ENCODE peak calls at places on chromosomes 5 and 9, in four cellular contexts. One of them, this sample, is unnamed. For H3K9me3, the result is how much of the 10 kb centered on the place peaks cover.

GRCh38 chr9:118129541-118129940 is 425.3 kb downstream of the TLR4 start:
- DNase-seq in CD8-positive, alpha-beta T cell: no peak
- DNase-seq in Caco-2: no peak
- DNase-seq in SJSA1: no peak
- DNase-seq in this sample: no peak

GRCh38 chr5:91797581-91797980 is 414.5 kb upstream of the ARRDC3 start:
- DNase-seq in SJSA1: no peak
- DNase-seq in Caco-2: no peak
- DNase-seq in CD8-positive, alpha-beta T cell: no peak
- DNase-seq in this sample: no peak

GRCh38 chr5:150289551-150290390 is at the start of gene CAMK2A:
- DNase-seq in CD8-positive, alpha-beta T cell: no peak
- DNase-seq in Caco-2: peak
- DNase-seq in SJSA1: no peak
- DNase-seq in this sample: peak

GRCh38 chr5:82620957-82621600 is 342.9 kb upstream of the RPS23 start:
- DNase-seq in CD8-positive, alpha-beta T cell: no peak
- DNase-seq in Caco-2: no peak
- DNase-seq in SJSA1: peak
- DNase-seq in this sample: no peak

GRCh38 chr9:73643379-73644013 is 491.8 kb downstream of the ANXA1 start:
- DNase-seq in SJSA1: no peak
- DNase-seq in CD8-positive, alpha-beta T cell: no peak
- DNase-seq in Caco-2: no peak
- DNase-seq in this sample: no peak

GRCh38 chr5:56429110-56429561 is 196.0 kb upstream of the ANKRD55 start:
- DNase-seq in Caco-2: no peak
- DNase-seq in CD8-positive, alpha-beta T cell: no peak
- DNase-seq in SJSA1: no peak
- DNase-seq in this sample: no peak

GRCh38 chr5:177510567-177511053 is 984 bp upstream of the DOK3 start:
- DNase-seq in Caco-2: no peak
- DNase-seq in CD8-positive, alpha-beta T cell: no peak
- DNase-seq in SJSA1: no peak
- DNase-seq in this sample: no peak

GRCh38 chr5:80745490-80745889 is 90.7 kb upstream of the DHFR start:
- DNase-seq in SJSA1: no peak
- DNase-seq in CD8-positive, alpha-beta T cell: no peak
- DNase-seq in Caco-2: no peak
- DNase-seq in this sample: no peak

GRCh38 chr5:78475370-78475769 is 115.0 kb downstream of the SCAMP1 start:
- DNase-seq in Caco-2: no peak
- DNase-seq in CD8-positive, alpha-beta T cell: no peak
- DNase-seq in SJSA1: no peak
- DNase-seq in this sample: no peak

GRCh38 chr9:71273613-71274012 is 152.2 kb upstream of the TRPM3 start:
- DNase-seq in CD8-positive, alpha-beta T cell: no peak
- DNase-seq in SJSA1: no peak
- DNase-seq in Caco-2: no peak
- DNase-seq in this sample: no peak

GRCh38 chr5:1763548-1763911 is 36.1 kb downstream of the MRPL36 start:
- DNase-seq in SJSA1: peak
- DNase-seq in Caco-2: peak
- DNase-seq in CD8-positive, alpha-beta T cell: peak
- DNase-seq in this sample: peak

GRCh38 chr5:139147743-139148079 is 50.5 kb downstream of the SIL1 start:
- DNase-seq in Caco-2: no peak
- DNase-seq in SJSA1: no peak
- DNase-seq in CD8-positive, alpha-beta T cell: no peak
- DNase-seq in this sample: no peak

GRCh38 chr5:56838409-56839039 is 23.2 kb downstream of the MAP3K1 start:
- DNase-seq in CD8-positive, alpha-beta T cell: no peak
- DNase-seq in Caco-2: peak
- DNase-seq in SJSA1: peak
- DNase-seq in this sample: peak

GRCh38 chr9:120909904-120910303 is 16.7 kb downstream of the TRAF1 start:
- DNase-seq in CD8-positive, alpha-beta T cell: peak
- DNase-seq in SJSA1: no peak
- DNase-seq in Caco-2: no peak
- DNase-seq in this sample: no peak

GRCh38 chr5:95406426-95407093 is 15.4 kb downstream of the FAM81B start:
- DNase-seq in SJSA1: no peak
- DNase-seq in Caco-2: no peak
- DNase-seq in CD8-positive, alpha-beta T cell: no peak
- DNase-seq in this sample: no peak

GRCh38 chr5:112125910-112126309 is 293.2 kb downstream of the EPB41L4A start:
- DNase-seq in CD8-positive, alpha-beta T cell: no peak
- DNase-seq in Caco-2: no peak
- DNase-seq in SJSA1: no peak
- DNase-seq in this sample: no peak

GRCh38 chr5:36270175-36270574 is 28.4 kb upstream of the NADK2 start:
- DNase-seq in Caco-2: no peak
- DNase-seq in CD8-positive, alpha-beta T cell: no peak
- DNase-seq in SJSA1: no peak
- DNase-seq in this sample: no peak

GRCh38 chr9:134405527-134405926 is 79.3 kb downstream of the RXRA start:
- DNase-seq in SJSA1: no peak
- DNase-seq in CD8-positive, alpha-beta T cell: no peak
- DNase-seq in Caco-2: no peak
- DNase-seq in this sample: no peak

GRCh38 chr5:149264432-149265069 is 7.1 kb upstream of the AFAP1L1 start:
- DNase-seq in CD8-positive, alpha-beta T cell: peak
- DNase-seq in SJSA1: no peak
- DNase-seq in Caco-2: peak
- DNase-seq in this sample: no peak

GRCh38 chr5:157354825-157355224 is 88.9 kb downstream of the CYFIP2 start:
- DNase-seq in SJSA1: peak
- DNase-seq in CD8-positive, alpha-beta T cell: no peak
- DNase-seq in Caco-2: peak
- DNase-seq in this sample: no peak

GRCh38 chr9:23659346-23660006 is 166.6 kb downstream of the ELAVL2 start:
- DNase-seq in CD8-positive, alpha-beta T cell: no peak
- DNase-seq in SJSA1: no peak
- DNase-seq in Caco-2: no peak
- DNase-seq in this sample: no peak

GRCh38 chr5:17012289-17012688 is 76.2 kb upstream of the MYO10 start:
- DNase-seq in Caco-2: no peak
- DNase-seq in SJSA1: peak
- DNase-seq in CD8-positive, alpha-beta T cell: no peak
- DNase-seq in this sample: no peak

GRCh38 chr9:4144869-4145268 is 155.0 kb downstream of the GLIS3 start:
- DNase-seq in CD8-positive, alpha-beta T cell: no peak
- DNase-seq in SJSA1: peak
- DNase-seq in Caco-2: no peak
- DNase-seq in this sample: no peak

GRCh38 chr5:132099073-132099748 is 25.6 kb downstream of the CSF2 start:
- DNase-seq in SJSA1: no peak
- DNase-seq in Caco-2: no peak
- DNase-seq in CD8-positive, alpha-beta T cell: peak
- DNase-seq in this sample: no peak

GRCh38 chr9:8960254-8960653 is 1160.7 kb upstream of the DMAC1 start:
- DNase-seq in Caco-2: no peak
- DNase-seq in CD8-positive, alpha-beta T cell: no peak
- DNase-seq in SJSA1: no peak
- DNase-seq in this sample: no peak

GRCh38 chr9:92964981-92965758 is 17.8 kb downstream of the FGD3 start:
- DNase-seq in CD8-positive, alpha-beta T cell: peak
- DNase-seq in SJSA1: no peak
- DNase-seq in Caco-2: no peak
- DNase-seq in this sample: no peak

GRCh38 chr5:137401946-137402345 is 97.2 kb downstream of the SPOCK1 start:
- DNase-seq in SJSA1: no peak
- DNase-seq in Caco-2: no peak
- DNase-seq in CD8-positive, alpha-beta T cell: no peak
- DNase-seq in this sample: no peak

GRCh38 chr9:136826188-136826541 is 16.1 kb upstream of the AJM1 start:
- DNase-seq in CD8-positive, alpha-beta T cell: no peak
- DNase-seq in Caco-2: no peak
- DNase-seq in SJSA1: no peak
- DNase-seq in this sample: no peak

GRCh38 chr9:16726023-16726422 is 144.4 kb downstream of the BNC2 start:
- DNase-seq in SJSA1: peak
- DNase-seq in CD8-positive, alpha-beta T cell: no peak
- DNase-seq in Caco-2: no peak
- DNase-seq in this sample: no peak

GRCh38 chr5:168592014-168592368 is 12.8 kb upstream of the PANK3 start:
- DNase-seq in Caco-2: peak
- DNase-seq in SJSA1: no peak
- DNase-seq in CD8-positive, alpha-beta T cell: no peak
- DNase-seq in this sample: no peak

GRCh38 chr5:94818904-94819303 is 200.4 kb downstream of the SLF1 start:
- DNase-seq in Caco-2: no peak
- DNase-seq in CD8-positive, alpha-beta T cell: no peak
- DNase-seq in SJSA1: no peak
- DNase-seq in this sample: no peak

GRCh38 chr9:101566904-101567724 is 27.7 kb downstream of the PPP3R2 start:
- DNase-seq in SJSA1: peak
- DNase-seq in Caco-2: peak
- DNase-seq in CD8-positive, alpha-beta T cell: peak
- DNase-seq in this sample: peak

GRCh38 chr5:180250329-180250728 is 41.3 kb upstream of the RASGEF1C start:
- DNase-seq in Caco-2: no peak
- DNase-seq in SJSA1: no peak
- DNase-seq in CD8-positive, alpha-beta T cell: no peak
- DNase-seq in this sample: no peak

GRCh38 chr5:180251141-180251540 is 40.7 kb downstream of the MAPK9 start:
- DNase-seq in CD8-positive, alpha-beta T cell: no peak
- DNase-seq in SJSA1: no peak
- DNase-seq in Caco-2: no peak
- DNase-seq in this sample: no peak

GRCh38 chr5:180253036-180253824 is 38.7 kb downstream of the MAPK9 start:
- DNase-seq in Caco-2: no peak
- DNase-seq in CD8-positive, alpha-beta T cell: no peak
- DNase-seq in SJSA1: no peak
- DNase-seq in this sample: no peak

GRCh38 chr5:180251887-180252286 is 40.0 kb downstream of the MAPK9 start:
- DNase-seq in SJSA1: no peak
- DNase-seq in Caco-2: no peak
- DNase-seq in CD8-positive, alpha-beta T cell: no peak
- DNase-seq in this sample: no peak
- H3K9me3 ChIP-seq in SJSA1: half or more
- H3K9me3 ChIP-seq in Caco-2: under half
- H3K9me3 ChIP-seq in CD8-positive, alpha-beta T cell: half or more
- H3K9me3 ChIP-seq in this sample: under half

GRCh38 chr5:72109625-72110024 is 2.4 kb downstream of the MAP1B start:
- DNase-seq in SJSA1: no peak
- DNase-seq in CD8-positive, alpha-beta T cell: no peak
- DNase-seq in Caco-2: no peak
- DNase-seq in this sample: no peak
- H3K4me3 ChIP-seq in SJSA1: peak
- H3K4me3 ChIP-seq in CD8-positive, alpha-beta T cell: no peak
- H3K4me3 ChIP-seq in Caco-2: no peak
- H3K4me3 ChIP-seq in this sample: peak

DNA sequence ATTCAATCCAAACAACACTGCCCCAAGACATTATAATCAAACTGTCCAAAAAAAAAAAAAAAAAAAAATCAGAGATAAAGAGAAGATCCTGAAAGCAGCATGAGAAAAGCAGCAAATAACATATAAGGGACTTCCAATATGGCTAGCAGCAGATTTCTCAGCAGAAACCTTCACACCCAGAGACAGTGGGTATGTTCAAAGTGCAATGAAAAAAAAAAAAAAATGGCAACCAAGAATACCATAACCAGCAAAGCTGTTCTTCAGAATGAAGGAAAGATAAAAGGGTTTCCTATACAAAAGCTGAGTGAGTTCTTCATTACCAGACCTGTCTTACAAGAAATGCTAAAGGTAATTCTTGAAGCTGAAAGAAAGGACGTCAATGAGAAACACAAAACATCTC is 32.1 kb downstream of the UBTD2 start:
- DNase-seq in CD8-positive, alpha-beta T cell: no peak
- DNase-seq in Caco-2: no peak
- DNase-seq in SJSA1: no peak
- DNase-seq in this sample: no peak
- H3K9me3 ChIP-seq in CD8-positive, alpha-beta T cell: under half
- H3K9me3 ChIP-seq in Caco-2: under half
- H3K9me3 ChIP-seq in SJSA1: under half
- H3K9me3 ChIP-seq in this sample: under half

GRCh38 chr5:173891367-173891766 is 3.2 kb downstream of the CPEB4 start:
- DNase-seq in CD8-positive, alpha-beta T cell: no peak
- DNase-seq in SJSA1: no peak
- DNase-seq in Caco-2: no peak
- DNase-seq in this sample: no peak
- H3K4me3 ChIP-seq in CD8-positive, alpha-beta T cell: peak
- H3K4me3 ChIP-seq in SJSA1: peak
- H3K4me3 ChIP-seq in Caco-2: peak
- H3K4me3 ChIP-seq in this sample: no peak

This sample was measured in HAP-1.